ENCODE peak calls at places on chromosome 7, in five cellular contexts. One of them, this sample, is unnamed.

GRCh38 chr7:136030330-136030729 is 53.2 kb upstream of the MTPN start:
- DNase-seq in sigmoid colon: no peak
- DNase-seq in HepG2: no peak
- DNase-seq in SK-N-SH: no peak
- DNase-seq in transverse colon: no peak
- DNase-seq in this sample: no peak

GRCh38 chr7:146090023-146090645 is 26.5 kb upstream of the CNTNAP2 start:
- DNase-seq in sigmoid colon: no peak
- DNase-seq in SK-N-SH: peak; percentile 58
- DNase-seq in transverse colon: no peak
- DNase-seq in HepG2: peak; percentile 8
- DNase-seq in this sample: no peak

GRCh38 chr7:871900-872537 is 4.3 kb upstream of the GET4 start:
- DNase-seq in HepG2: no peak
- DNase-seq in SK-N-SH: no peak
- DNase-seq in transverse colon: no peak
- DNase-seq in sigmoid colon: no peak
- DNase-seq in this sample: no peak

GRCh38 chr7:96997512-96998032 is 7.8 kb upstream of the DLX6 start:
- DNase-seq in transverse colon: no peak
- DNase-seq in sigmoid colon: no peak
- DNase-seq in HepG2: no peak
- DNase-seq in SK-N-SH: no peak
- DNase-seq in this sample: no peak

GRCh38 chr7:83150310-83150709 is 12.4 kb downstream of the PCLO start:
- DNase-seq in transverse colon: no peak
- DNase-seq in HepG2: no peak
- DNase-seq in sigmoid colon: no peak
- DNase-seq in SK-N-SH: no peak
- DNase-seq in this sample: no peak

GRCh38 chr7:43220250-43220649 is 107.8 kb downstream of the HECW1 start:
- DNase-seq in SK-N-SH: no peak
- DNase-seq in transverse colon: no peak
- DNase-seq in sigmoid colon: no peak
- DNase-seq in HepG2: no peak
- DNase-seq in this sample: no peak

GRCh38 chr7:21617916-21618390 is 75.1 kb downstream of the DNAH11 start:
- DNase-seq in SK-N-SH: no peak
- DNase-seq in sigmoid colon: peak; percentile 85
- DNase-seq in HepG2: peak; percentile 79
- DNase-seq in transverse colon: peak; percentile 10
- DNase-seq in this sample: no peak

GRCh38 chr7:1364068-1364905 is 95.0 kb downstream of the MICALL2 start:
- DNase-seq in HepG2: no peak
- DNase-seq in transverse colon: no peak
- DNase-seq in sigmoid colon: no peak
- DNase-seq in SK-N-SH: no peak
- DNase-seq in this sample: no peak

GRCh38 chr7:33447980-33448379 is 318.6 kb downstream of the BBS9 start:
- DNase-seq in transverse colon: no peak
- DNase-seq in HepG2: no peak
- DNase-seq in sigmoid colon: no peak
- DNase-seq in SK-N-SH: no peak
- DNase-seq in this sample: no peak

GRCh38 chr7:47743898-47744612 is 162.1 kb upstream of the TNS3 start:
- DNase-seq in HepG2: no peak
- DNase-seq in sigmoid colon: no peak
- DNase-seq in transverse colon: no peak
- DNase-seq in SK-N-SH: no peak
- DNase-seq in this sample: no peak
- TF ChIP-seq POLR2AphosphoS5 in HepG2: no peak
- TF ChIP-seq POLR2AphosphoS5 in sigmoid colon: no peak
- TF ChIP-seq POLR2AphosphoS5 in transverse colon: no peak
- TF ChIP-seq POLR2AphosphoS5 in SK-N-SH: no peak
- TF ChIP-seq POLR2AphosphoS5 in this sample: no peak

DNA sequence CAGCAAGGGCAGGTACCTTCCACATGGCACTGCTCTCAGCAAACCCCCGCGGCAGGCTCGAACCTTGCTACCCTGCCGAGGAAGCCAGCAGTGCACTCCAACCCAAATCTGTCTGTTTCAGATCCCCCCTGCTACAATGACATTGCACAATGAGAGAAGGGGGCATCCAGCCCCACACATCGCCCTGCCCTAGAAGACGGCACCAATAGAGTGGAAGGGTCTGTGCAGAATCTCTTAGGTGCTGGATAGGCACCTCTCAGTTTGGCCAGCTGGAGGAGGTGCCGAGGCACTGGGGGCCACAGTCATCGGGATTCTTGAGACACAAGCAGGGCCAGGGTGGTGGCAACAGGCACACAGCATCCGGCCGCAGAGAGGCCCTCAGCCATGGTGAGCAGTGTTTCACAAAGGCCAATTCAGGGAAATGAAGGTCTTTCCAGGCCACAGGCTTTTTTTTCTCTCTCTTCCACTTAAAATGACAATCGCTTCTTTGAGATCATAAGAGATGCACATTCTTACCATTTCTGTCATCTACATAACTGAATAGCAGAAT is 281.4 kb downstream of the TNS3 start:
- DNase-seq in HepG2: no peak
- DNase-seq in sigmoid colon: peak; percentile 57
- DNase-seq in SK-N-SH: no peak
- DNase-seq in transverse colon: no peak
- DNase-seq in this sample: no peak
- TF ChIP-seq EP300 in HepG2: no peak
- TF ChIP-seq EP300 in sigmoid colon: no peak
- TF ChIP-seq EP300 in SK-N-SH: no peak
- TF ChIP-seq EP300 in transverse colon: no peak
- TF ChIP-seq EP300 in this sample: no peak

GRCh38 chr7:116246357-116246756 is 36.0 kb downstream of the TES start:
- DNase-seq in HepG2: no peak
- DNase-seq in transverse colon: no peak
- DNase-seq in SK-N-SH: no peak
- DNase-seq in sigmoid colon: no peak
- DNase-seq in this sample: no peak

GRCh38 chr7:116252249-116252648 is 41.9 kb downstream of the TES start:
- DNase-seq in transverse colon: no peak
- DNase-seq in SK-N-SH: no peak
- DNase-seq in HepG2: no peak
- DNase-seq in sigmoid colon: no peak
- DNase-seq in this sample: no peak

GRCh38 chr7:116251675-116252074 is 41.3 kb downstream of the TES start:
- DNase-seq in HepG2: no peak
- DNase-seq in transverse colon: no peak
- DNase-seq in SK-N-SH: no peak
- DNase-seq in sigmoid colon: no peak
- DNase-seq in this sample: no peak

DNA sequence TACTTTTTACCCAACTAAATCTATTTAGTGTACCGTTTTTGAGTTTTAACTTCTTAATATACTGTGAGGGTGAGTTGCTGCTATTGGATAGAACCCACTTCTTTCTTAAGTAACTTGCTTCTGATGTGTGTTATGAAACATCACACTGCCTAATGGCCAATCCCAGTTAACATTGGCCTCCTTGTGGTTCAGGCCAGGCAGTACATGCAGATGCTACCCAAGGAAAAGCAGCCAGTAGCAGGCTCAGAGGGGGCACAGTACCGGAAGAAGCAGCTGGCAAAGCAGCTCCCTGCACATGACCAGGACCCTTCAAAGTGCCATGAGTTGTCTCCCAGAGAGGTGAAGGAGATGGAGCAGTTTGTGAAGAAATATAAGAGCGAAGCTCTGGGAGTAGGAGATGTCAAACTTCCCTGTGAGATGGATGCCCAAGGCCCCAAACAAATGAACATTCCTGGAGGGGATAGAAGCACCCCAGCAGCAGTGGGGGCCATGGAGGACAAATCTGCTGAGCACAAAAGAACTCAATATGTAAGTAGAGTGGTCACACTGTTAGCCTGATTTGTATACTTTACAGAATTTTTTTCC is 39.7 kb downstream of the TES start:
- DNase-seq in sigmoid colon: no peak
- DNase-seq in SK-N-SH: peak; percentile 40
- DNase-seq in transverse colon: no peak
- DNase-seq in HepG2: peak; percentile 57
- DNase-seq in this sample: no peak
- TF ChIP-seq CTCF in sigmoid colon: no peak
- TF ChIP-seq CTCF in SK-N-SH: peak; percentile 67
- TF ChIP-seq CTCF in transverse colon: peak; percentile 46
- TF ChIP-seq CTCF in HepG2: peak; percentile 55
- TF ChIP-seq CTCF in this sample: no peak

DNA sequence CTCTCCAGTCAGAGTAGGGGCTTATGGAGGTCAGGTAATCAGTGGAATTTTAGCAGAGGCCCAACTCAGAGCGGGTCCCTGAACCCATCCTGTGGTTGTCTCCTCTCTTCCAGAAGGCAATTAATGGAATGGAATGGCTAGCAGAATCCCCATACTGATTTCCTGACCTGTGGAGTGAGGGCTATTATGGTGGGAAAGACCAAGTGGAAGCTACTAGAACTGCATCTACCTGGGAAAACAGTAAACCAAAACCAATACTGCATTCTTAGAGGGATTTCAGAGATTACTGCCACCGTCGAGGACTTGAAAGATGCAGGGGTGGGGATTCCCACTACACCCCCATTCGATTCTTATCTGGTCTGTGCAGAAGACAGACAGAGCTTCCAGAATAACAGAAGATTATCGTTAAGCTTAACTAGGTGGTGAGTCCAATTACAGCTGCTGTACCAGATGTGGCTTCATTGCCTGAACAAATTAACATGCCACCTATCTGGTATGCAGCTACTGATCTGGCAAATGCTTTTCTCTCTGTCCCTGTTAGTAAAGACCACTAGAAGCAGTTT is 73.2 kb downstream of the LMBR1 start:
- DNase-seq in sigmoid colon: no peak
- DNase-seq in HepG2: no peak
- DNase-seq in SK-N-SH: no peak
- DNase-seq in transverse colon: no peak
- DNase-seq in this sample: no peak
- TF ChIP-seq POLR2AphosphoS5 in sigmoid colon: no peak
- TF ChIP-seq POLR2AphosphoS5 in HepG2: no peak
- TF ChIP-seq POLR2AphosphoS5 in SK-N-SH: no peak
- TF ChIP-seq POLR2AphosphoS5 in transverse colon: no peak
- TF ChIP-seq POLR2AphosphoS5 in this sample: no peak

GRCh38 chr7:133355325-133355708 is 102.4 kb downstream of the EXOC4 start:
- DNase-seq in SK-N-SH: no peak
- DNase-seq in HepG2: no peak
- DNase-seq in transverse colon: no peak
- DNase-seq in sigmoid colon: no peak
- DNase-seq in this sample: no peak
- TF ChIP-seq EP300 in SK-N-SH: no peak
- TF ChIP-seq EP300 in HepG2: no peak
- TF ChIP-seq EP300 in transverse colon: no peak
- TF ChIP-seq EP300 in sigmoid colon: no peak
- TF ChIP-seq EP300 in this sample: no peak

DNA sequence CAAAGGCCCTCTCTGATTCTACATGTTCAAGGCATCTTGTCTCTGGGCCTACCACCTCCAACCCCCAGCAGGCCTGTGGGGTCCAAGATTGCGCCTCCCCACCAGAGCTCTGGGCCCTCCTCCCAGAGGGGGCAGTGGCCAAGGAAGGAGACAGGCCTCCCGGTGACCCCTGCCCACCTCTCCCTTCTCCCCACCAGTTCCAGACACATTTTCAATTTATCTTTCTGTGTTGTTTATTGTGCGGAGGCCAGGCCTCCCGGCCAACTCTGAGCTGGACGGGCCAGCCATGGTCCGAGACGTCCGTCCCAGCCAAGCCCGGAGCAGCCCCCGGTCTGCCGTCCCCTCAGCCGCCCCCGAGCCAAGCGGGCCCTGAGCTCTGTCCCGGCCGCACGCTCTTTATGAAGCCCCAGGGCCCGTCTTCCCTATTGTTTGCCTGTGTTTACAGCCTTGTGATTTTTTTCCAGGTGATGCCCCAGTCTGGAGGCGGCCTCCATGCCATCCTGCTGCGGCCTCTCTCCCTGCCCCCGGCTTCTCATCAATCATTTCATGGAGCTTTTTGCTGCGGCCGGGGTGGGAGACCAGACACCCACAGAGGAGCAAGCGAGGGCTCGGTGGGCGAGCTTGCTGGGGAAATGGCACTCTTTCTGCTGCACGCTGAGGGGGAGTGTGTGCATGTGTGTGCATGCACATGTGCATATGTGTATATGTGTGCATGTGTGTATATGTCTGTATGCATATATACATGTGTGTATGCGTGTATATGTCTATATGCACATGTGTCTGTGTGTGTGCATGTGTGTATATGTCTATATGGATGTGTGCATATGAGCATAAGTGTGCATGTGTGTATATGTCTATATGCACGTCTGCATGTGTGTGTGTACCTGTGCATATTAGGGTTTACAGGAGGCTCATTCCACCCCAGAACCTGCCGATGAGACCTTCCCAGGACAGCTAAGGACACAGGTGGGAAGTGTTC is 52.7 kb upstream of the ELN start:
- DNase-seq in transverse colon: no peak
- DNase-seq in sigmoid colon: no peak
- DNase-seq in HepG2: no peak
- DNase-seq in SK-N-SH: no peak
- DNase-seq in this sample: no peak
- TF ChIP-seq CTCF in transverse colon: no peak
- TF ChIP-seq CTCF in sigmoid colon: no peak
- TF ChIP-seq CTCF in HepG2: no peak
- TF ChIP-seq CTCF in SK-N-SH: no peak
- TF ChIP-seq CTCF in this sample: no peak

GRCh38 chr7:141276031-141276430 is 202.2 kb downstream of the TMEM178B start:
- DNase-seq in sigmoid colon: no peak
- DNase-seq in transverse colon: no peak
- DNase-seq in SK-N-SH: no peak
- DNase-seq in HepG2: no peak
- DNase-seq in this sample: no peak
- TF ChIP-seq POLR2AphosphoS5 in sigmoid colon: no peak
- TF ChIP-seq POLR2AphosphoS5 in transverse colon: no peak
- TF ChIP-seq POLR2AphosphoS5 in SK-N-SH: no peak
- TF ChIP-seq POLR2AphosphoS5 in HepG2: no peak
- TF ChIP-seq POLR2AphosphoS5 in this sample: no peak

GRCh38 chr7:95772771-95773581 is 622 bp downstream of the DYNC1I1 start:
- DNase-seq in transverse colon: peak; percentile 26
- DNase-seq in SK-N-SH: no peak
- DNase-seq in sigmoid colon: peak; percentile 91
- DNase-seq in HepG2: no peak
- DNase-seq in this sample: no peak
- TF ChIP-seq EP300 in transverse colon: peak; percentile 49
- TF ChIP-seq EP300 in SK-N-SH: no peak
- TF ChIP-seq EP300 in sigmoid colon: peak; percentile 75
- TF ChIP-seq EP300 in HepG2: no peak
- TF ChIP-seq EP300 in this sample: peak; percentile 52